ENCODE peak calls at places on chromosomes 11 and 22, in ten cellular contexts. One of them, this sample, is unnamed.

GRCh38 chr11:95248666-95249467 is 17.9 kb upstream of the SESN3 start:
- DNase-seq in bronchial epithelial cell: no peak
- DNase-seq in fibroblast of lung: no peak
- DNase-seq in nephron progenitor cell: no peak
- DNase-seq in HCT116: no peak
- DNase-seq in left ventricle myocardium inferior: no peak
- DNase-seq in fibroblast of the aortic adventitia: no peak
- DNase-seq in GM23338: peak
- DNase-seq in psoas muscle: no peak
- DNase-seq in stomach: no peak
- DNase-seq in this sample: no peak

GRCh38 chr11:6427516-6427915 is 8.6 kb upstream of the APBB1 start:
- DNase-seq in HCT116: no peak
- DNase-seq in bronchial epithelial cell: no peak
- DNase-seq in stomach: no peak
- DNase-seq in fibroblast of lung: no peak
- DNase-seq in GM23338: peak
- DNase-seq in nephron progenitor cell: no peak
- DNase-seq in left ventricle myocardium inferior: no peak
- DNase-seq in psoas muscle: no peak
- DNase-seq in fibroblast of the aortic adventitia: no peak
- DNase-seq in this sample: no peak

GRCh38 chr11:44999068-44999467 is 48.4 kb upstream of the TP53I11 start:
- DNase-seq in psoas muscle: no peak
- DNase-seq in left ventricle myocardium inferior: no peak
- DNase-seq in nephron progenitor cell: no peak
- DNase-seq in GM23338: no peak
- DNase-seq in HCT116: no peak
- DNase-seq in fibroblast of lung: no peak
- DNase-seq in bronchial epithelial cell: no peak
- DNase-seq in fibroblast of the aortic adventitia: no peak
- DNase-seq in stomach: no peak
- DNase-seq in this sample: no peak

GRCh38 chr11:44624761-44625221 is 59.3 kb downstream of the CD82 start:
- DNase-seq in nephron progenitor cell: no peak
- DNase-seq in GM23338: no peak
- DNase-seq in fibroblast of the aortic adventitia: no peak
- DNase-seq in HCT116: no peak
- DNase-seq in stomach: peak
- DNase-seq in fibroblast of lung: no peak
- DNase-seq in left ventricle myocardium inferior: no peak
- DNase-seq in psoas muscle: no peak
- DNase-seq in bronchial epithelial cell: no peak
- DNase-seq in this sample: no peak

GRCh38 chr11:61294717-61295595 is at the start of gene VWCE:
- DNase-seq in bronchial epithelial cell: peak
- DNase-seq in psoas muscle: peak
- DNase-seq in stomach: peak
- DNase-seq in GM23338: peak
- DNase-seq in HCT116: no peak
- DNase-seq in fibroblast of the aortic adventitia: peak
- DNase-seq in left ventricle myocardium inferior: peak
- DNase-seq in nephron progenitor cell: peak
- DNase-seq in fibroblast of lung: peak
- DNase-seq in this sample: peak

GRCh38 chr11:32935462-32936029 is 42.9 kb downstream of the QSER1 start:
- DNase-seq in fibroblast of lung: peak
- DNase-seq in left ventricle myocardium inferior: no peak
- DNase-seq in HCT116: no peak
- DNase-seq in nephron progenitor cell: no peak
- DNase-seq in bronchial epithelial cell: no peak
- DNase-seq in psoas muscle: no peak
- DNase-seq in fibroblast of the aortic adventitia: peak
- DNase-seq in stomach: no peak
- DNase-seq in GM23338: no peak
- DNase-seq in this sample: no peak

GRCh38 chr11:112540261-112540660 is 279.6 kb upstream of the PLET1 start:
- DNase-seq in fibroblast of the aortic adventitia: no peak
- DNase-seq in bronchial epithelial cell: no peak
- DNase-seq in left ventricle myocardium inferior: no peak
- DNase-seq in fibroblast of lung: no peak
- DNase-seq in nephron progenitor cell: no peak
- DNase-seq in HCT116: no peak
- DNase-seq in psoas muscle: no peak
- DNase-seq in GM23338: no peak
- DNase-seq in stomach: no peak
- DNase-seq in this sample: no peak

GRCh38 chr11:103953797-103954495 is 82.5 kb upstream of the DDI1 start:
- DNase-seq in left ventricle myocardium inferior: no peak
- DNase-seq in psoas muscle: no peak
- DNase-seq in fibroblast of the aortic adventitia: no peak
- DNase-seq in stomach: no peak
- DNase-seq in fibroblast of lung: no peak
- DNase-seq in GM23338: no peak
- DNase-seq in bronchial epithelial cell: no peak
- DNase-seq in nephron progenitor cell: no peak
- DNase-seq in HCT116: no peak
- DNase-seq in this sample: no peak

GRCh38 chr11:30990625-30991348 is 378.8 kb downstream of the DCDC1 start:
- DNase-seq in HCT116: no peak
- DNase-seq in GM23338: no peak
- DNase-seq in bronchial epithelial cell: no peak
- DNase-seq in psoas muscle: no peak
- DNase-seq in stomach: no peak
- DNase-seq in nephron progenitor cell: no peak
- DNase-seq in fibroblast of lung: no peak
- DNase-seq in left ventricle myocardium inferior: no peak
- DNase-seq in fibroblast of the aortic adventitia: no peak
- DNase-seq in this sample: no peak

GRCh38 chr11:67439321-67440228 is 2.1 kb upstream of the PTPRCAP start:
- DNase-seq in GM23338: peak
- DNase-seq in stomach: peak
- DNase-seq in HCT116: no peak
- DNase-seq in psoas muscle: peak
- DNase-seq in bronchial epithelial cell: peak
- DNase-seq in fibroblast of lung: peak
- DNase-seq in fibroblast of the aortic adventitia: no peak
- DNase-seq in nephron progenitor cell: no peak
- DNase-seq in left ventricle myocardium inferior: no peak
- DNase-seq in this sample: no peak

GRCh38 chr11:117691206-117691490 is 105.9 kb downstream of the DSCAML1 start:
- DNase-seq in GM23338: no peak
- DNase-seq in psoas muscle: no peak
- DNase-seq in fibroblast of lung: no peak
- DNase-seq in stomach: no peak
- DNase-seq in nephron progenitor cell: no peak
- DNase-seq in left ventricle myocardium inferior: no peak
- DNase-seq in fibroblast of the aortic adventitia: no peak
- DNase-seq in HCT116: no peak
- DNase-seq in bronchial epithelial cell: no peak
- DNase-seq in this sample: no peak

GRCh38 chr11:25436326-25436725 is 895.6 kb upstream of the ANO3 start:
- DNase-seq in stomach: no peak
- DNase-seq in left ventricle myocardium inferior: no peak
- DNase-seq in GM23338: no peak
- DNase-seq in nephron progenitor cell: no peak
- DNase-seq in fibroblast of lung: no peak
- DNase-seq in psoas muscle: no peak
- DNase-seq in bronchial epithelial cell: no peak
- DNase-seq in HCT116: no peak
- DNase-seq in fibroblast of the aortic adventitia: no peak
- DNase-seq in this sample: no peak

GRCh38 chr11:34564406-34564805 is 50.8 kb upstream of the ELF5 start:
- DNase-seq in HCT116: peak
- DNase-seq in fibroblast of lung: no peak
- DNase-seq in psoas muscle: no peak
- DNase-seq in bronchial epithelial cell: peak
- DNase-seq in stomach: no peak
- DNase-seq in fibroblast of the aortic adventitia: peak
- DNase-seq in GM23338: peak
- DNase-seq in left ventricle myocardium inferior: no peak
- DNase-seq in nephron progenitor cell: no peak
- DNase-seq in this sample: no peak

GRCh38 chr11:36379653-36380052 is 83.6 kb downstream of the PRR5L start:
- DNase-seq in stomach: no peak
- DNase-seq in fibroblast of the aortic adventitia: no peak
- DNase-seq in HCT116: no peak
- DNase-seq in psoas muscle: no peak
- DNase-seq in bronchial epithelial cell: peak
- DNase-seq in left ventricle myocardium inferior: no peak
- DNase-seq in fibroblast of lung: no peak
- DNase-seq in nephron progenitor cell: no peak
- DNase-seq in GM23338: no peak
- DNase-seq in this sample: no peak

GRCh38 chr22:42930810-42931420 is 73.8 kb upstream of the ARFGAP3 start:
- DNase-seq in nephron progenitor cell: no peak
- DNase-seq in GM23338: no peak
- DNase-seq in psoas muscle: peak
- DNase-seq in left ventricle myocardium inferior: peak
- DNase-seq in fibroblast of lung: no peak
- DNase-seq in HCT116: peak
- DNase-seq in bronchial epithelial cell: peak
- DNase-seq in fibroblast of the aortic adventitia: peak
- DNase-seq in stomach: no peak
- DNase-seq in this sample: no peak

GRCh38 chr11:67311556-67312082 is 8.3 kb downstream of the SSH3 start:
- DNase-seq in left ventricle myocardium inferior: no peak
- DNase-seq in stomach: peak
- DNase-seq in fibroblast of the aortic adventitia: no peak
- DNase-seq in GM23338: no peak
- DNase-seq in nephron progenitor cell: no peak
- DNase-seq in fibroblast of lung: no peak
- DNase-seq in psoas muscle: no peak
- DNase-seq in bronchial epithelial cell: peak
- DNase-seq in HCT116: no peak
- DNase-seq in this sample: no peak

GRCh38 chr11:79940165-79940564 is 499.3 kb upstream of the TENM4 start:
- DNase-seq in fibroblast of lung: peak
- DNase-seq in HCT116: no peak
- DNase-seq in left ventricle myocardium inferior: no peak
- DNase-seq in GM23338: peak
- DNase-seq in nephron progenitor cell: peak
- DNase-seq in bronchial epithelial cell: peak
- DNase-seq in psoas muscle: no peak
- DNase-seq in fibroblast of the aortic adventitia: no peak
- DNase-seq in stomach: no peak
- DNase-seq in this sample: no peak

GRCh38 chr11:123304828-123305530 is 109.9 kb upstream of the CLMP start:
- DNase-seq in fibroblast of the aortic adventitia: no peak
- DNase-seq in fibroblast of lung: no peak
- DNase-seq in GM23338: peak
- DNase-seq in bronchial epithelial cell: no peak
- DNase-seq in stomach: no peak
- DNase-seq in HCT116: no peak
- DNase-seq in psoas muscle: no peak
- DNase-seq in left ventricle myocardium inferior: no peak
- DNase-seq in nephron progenitor cell: no peak
- DNase-seq in this sample: no peak
- TF ChIP-seq CTCF in fibroblast of the aortic adventitia: no peak
- TF ChIP-seq CTCF in fibroblast of lung: no peak
- TF ChIP-seq CTCF in GM23338: peak
- TF ChIP-seq CTCF in bronchial epithelial cell: no peak
- TF ChIP-seq CTCF in stomach: no peak
- TF ChIP-seq CTCF in HCT116: no peak
- TF ChIP-seq CTCF in psoas muscle: no peak
- TF ChIP-seq CTCF in left ventricle myocardium inferior: no peak
- TF ChIP-seq CTCF in nephron progenitor cell: no peak
- TF ChIP-seq CTCF in this sample: peak

GRCh38 chr22:34055525-34056200 is 135.4 kb upstream of the LARGE1 start:
- DNase-seq in psoas muscle: no peak
- DNase-seq in nephron progenitor cell: peak
- DNase-seq in bronchial epithelial cell: peak
- DNase-seq in fibroblast of the aortic adventitia: no peak
- DNase-seq in GM23338: peak
- DNase-seq in stomach: peak
- DNase-seq in fibroblast of lung: no peak
- DNase-seq in left ventricle myocardium inferior: no peak
- DNase-seq in HCT116: no peak
- DNase-seq in this sample: peak
- TF ChIP-seq CTCF in psoas muscle: no peak
- TF ChIP-seq CTCF in nephron progenitor cell: peak
- TF ChIP-seq CTCF in bronchial epithelial cell: no peak
- TF ChIP-seq CTCF in fibroblast of the aortic adventitia: no peak
- TF ChIP-seq CTCF in GM23338: peak
- TF ChIP-seq CTCF in stomach: peak
- TF ChIP-seq CTCF in fibroblast of lung: no peak
- TF ChIP-seq CTCF in left ventricle myocardium inferior: peak
- TF ChIP-seq CTCF in HCT116: no peak
- TF ChIP-seq CTCF in this sample: peak

GRCh38 chr11:97092823-97093222 is 703.0 kb downstream of the JRKL start:
- DNase-seq in psoas muscle: no peak
- DNase-seq in fibroblast of lung: no peak
- DNase-seq in fibroblast of the aortic adventitia: no peak
- DNase-seq in nephron progenitor cell: no peak
- DNase-seq in HCT116: no peak
- DNase-seq in stomach: no peak
- DNase-seq in GM23338: no peak
- DNase-seq in left ventricle myocardium inferior: no peak
- DNase-seq in bronchial epithelial cell: no peak
- DNase-seq in this sample: no peak
- TF ChIP-seq CTCF in psoas muscle: no peak
- TF ChIP-seq CTCF in fibroblast of lung: no peak
- TF ChIP-seq CTCF in fibroblast of the aortic adventitia: no peak
- TF ChIP-seq CTCF in nephron progenitor cell: no peak
- TF ChIP-seq CTCF in HCT116: no peak
- TF ChIP-seq CTCF in stomach: no peak
- TF ChIP-seq CTCF in GM23338: peak
- TF ChIP-seq CTCF in left ventricle myocardium inferior: no peak
- TF ChIP-seq CTCF in bronchial epithelial cell: no peak
- TF ChIP-seq CTCF in this sample: peak

GRCh38 chr11:86230196-86230813 is 14.2 kb upstream of the EED start:
- DNase-seq in fibroblast of the aortic adventitia: no peak
- DNase-seq in nephron progenitor cell: no peak
- DNase-seq in GM23338: no peak
- DNase-seq in bronchial epithelial cell: peak
- DNase-seq in left ventricle myocardium inferior: no peak
- DNase-seq in HCT116: peak
- DNase-seq in stomach: no peak
- DNase-seq in psoas muscle: no peak
- DNase-seq in fibroblast of lung: no peak
- DNase-seq in this sample: no peak
- TF ChIP-seq CTCF in fibroblast of the aortic adventitia: no peak
- TF ChIP-seq CTCF in nephron progenitor cell: no peak
- TF ChIP-seq CTCF in GM23338: no peak
- TF ChIP-seq CTCF in bronchial epithelial cell: no peak
- TF ChIP-seq CTCF in left ventricle myocardium inferior: no peak
- TF ChIP-seq CTCF in HCT116: peak
- TF ChIP-seq CTCF in stomach: no peak
- TF ChIP-seq CTCF in psoas muscle: no peak
- TF ChIP-seq CTCF in fibroblast of lung: no peak
- TF ChIP-seq CTCF in this sample: no peak

GRCh38 chr11:11659567-11660341 is 37.9 kb upstream of the GALNT18 start:
- DNase-seq in stomach: no peak
- DNase-seq in left ventricle myocardium inferior: no peak
- DNase-seq in GM23338: peak
- DNase-seq in fibroblast of the aortic adventitia: no peak
- DNase-seq in psoas muscle: no peak
- DNase-seq in fibroblast of lung: no peak
- DNase-seq in bronchial epithelial cell: no peak
- DNase-seq in HCT116: no peak
- DNase-seq in nephron progenitor cell: no peak
- DNase-seq in this sample: no peak
- TF ChIP-seq CTCF in stomach: no peak
- TF ChIP-seq CTCF in left ventricle myocardium inferior: peak
- TF ChIP-seq CTCF in GM23338: peak
- TF ChIP-seq CTCF in fibroblast of the aortic adventitia: no peak
- TF ChIP-seq CTCF in psoas muscle: no peak
- TF ChIP-seq CTCF in fibroblast of lung: no peak
- TF ChIP-seq CTCF in bronchial epithelial cell: peak
- TF ChIP-seq CTCF in HCT116: peak
- TF ChIP-seq CTCF in nephron progenitor cell: peak
- TF ChIP-seq CTCF in this sample: no peak

This sample was measured in progenitor cell of endocrine pancreas.